ENCODE peak calls at places on chromosomes 1 and 21, in seven cellular contexts. O is H9, S is mesendoderm, Q is IMR-90, G is neuronal stem cell, I is mesenchymal stem cell, C is H1. U is an unnamed sample.

GRCh38 chr1:183227963-183228649 is 42.0 kb downstream of the LAMC2 start:
- DNase-seq in O (peak), S (peak), Q (peak), G (peak), I (peak), C (peak), U (peak)

GRCh38 chr1:214548988-214549387 is 2.4 kb downstream of the PTPN14 start:
- DNase-seq in O (no peak), S (no peak), Q (peak), G (no peak), I (peak), C (no peak), U (no peak)

GRCh38 chr1:180912211-180912800 is 391 bp upstream of the KIAA1614 start:
- DNase-seq in O (peak), S (peak), Q (peak), G (peak), I (peak), C (no peak), U (no peak)

GRCh38 chr1:187001198-187001904 is 172.6 kb downstream of the PLA2G4A start:
- DNase-seq in O (no peak), S (no peak), Q (peak), G (no peak), I (peak), C (no peak), U (peak)

GRCh38 chr1:105565006-105565405 is 1491.5 kb upstream of the PRMT6 start:
- DNase-seq in O (no peak), S (no peak), Q (no peak), G (no peak), I (no peak), C (no peak), U (no peak)

GRCh38 chr1:93597697-93598096 is 83.9 kb downstream of the BCAR3 start:
- DNase-seq in O (no peak), S (no peak), Q (no peak), G (no peak), I (no peak), C (no peak), U (no peak)

GRCh38 chr1:182875889-182876288 is 36.7 kb downstream of the DHX9 start:
- DNase-seq in O (no peak), S (no peak), Q (no peak), G (no peak), I (no peak), C (no peak), U (no peak)

GRCh38 chr1:44409741-44410140 is 4.7 kb downstream of the RNF220 start:
- DNase-seq in O (no peak), S (no peak), Q (no peak), G (no peak), I (no peak), C (no peak), U (no peak)

GRCh38 chr1:168623003-168623828 is 46.8 kb downstream of the XCL1 start:
- DNase-seq in O (no peak), S (peak), Q (peak), G (no peak), I (peak), C (no peak), U (peak)

DNA sequence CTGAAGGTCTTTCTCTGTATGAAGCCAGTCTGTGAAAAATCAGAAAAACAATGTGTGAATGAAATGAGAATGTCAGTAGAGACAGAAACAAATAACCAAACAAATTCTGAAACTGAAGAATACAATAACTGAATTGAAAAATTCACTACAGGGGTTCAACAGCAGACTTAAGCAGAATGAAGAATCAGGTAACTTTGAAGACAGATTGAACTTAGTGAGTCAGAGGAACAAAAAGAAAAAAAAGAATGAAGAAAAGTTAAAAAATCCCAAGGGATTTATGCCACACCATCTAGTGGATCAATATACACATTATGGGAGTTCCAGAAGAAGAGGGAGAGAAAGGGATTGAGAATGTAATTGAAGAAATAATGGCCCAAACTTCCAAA is 14.6 kb downstream of the ZNF691 start:
- DNase-seq in O (no peak), S (no peak), Q (no peak), G (no peak), I (no peak), C (no peak), U (no peak)
- H3K4ac ChIP-seq in O (no peak), S (no peak), Q (no peak), G (no peak), I (no peak), C (no peak), U (no peak)

GRCh38 chr1:108503062-108503740 is 53.1 kb downstream of the NBPF6 start:
- DNase-seq in O (peak), S (peak), Q (peak), G (peak), I (peak), C (peak), U (peak)
- H3K4ac ChIP-seq in O (no peak), S (no peak), Q (peak), G (no peak), I (no peak), C (no peak), U (no peak)

DNA sequence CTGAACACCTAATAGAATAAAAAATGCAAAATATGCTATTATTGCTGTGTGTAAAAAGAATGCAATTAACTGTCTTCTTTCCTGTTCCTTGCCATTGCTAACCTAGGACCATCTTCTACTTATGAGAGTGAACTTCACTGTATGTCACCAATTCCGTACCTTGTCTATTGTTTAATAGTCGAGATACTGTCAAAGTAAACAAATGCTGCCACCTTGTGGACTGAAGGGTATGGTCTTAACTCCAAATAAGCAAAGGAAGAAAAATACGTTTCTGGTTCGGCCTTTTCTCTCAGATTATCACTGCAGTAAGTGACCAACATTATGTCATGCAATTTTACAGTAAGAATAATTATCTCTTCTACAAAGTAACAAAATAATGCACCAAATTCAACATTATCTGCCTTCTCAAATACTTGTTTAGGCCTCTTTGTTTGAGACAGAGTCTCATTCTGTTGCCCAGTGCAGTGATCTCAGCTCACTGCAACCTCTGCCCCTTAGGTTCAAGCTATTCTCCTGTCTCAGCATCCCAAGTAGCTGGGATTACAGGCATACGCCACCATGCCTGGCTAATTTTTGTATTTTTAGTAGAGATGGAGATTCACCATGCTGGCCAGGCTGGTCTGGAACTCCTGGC is 133.4 kb downstream of the COP1 start:
- DNase-seq in O (no peak), S (peak), Q (peak), G (peak), I (peak), C (no peak), U (peak)
- H3K4ac ChIP-seq in O (no peak), S (no peak), Q (no peak), G (no peak), I (no peak), C (no peak), U (no peak)

DNA sequence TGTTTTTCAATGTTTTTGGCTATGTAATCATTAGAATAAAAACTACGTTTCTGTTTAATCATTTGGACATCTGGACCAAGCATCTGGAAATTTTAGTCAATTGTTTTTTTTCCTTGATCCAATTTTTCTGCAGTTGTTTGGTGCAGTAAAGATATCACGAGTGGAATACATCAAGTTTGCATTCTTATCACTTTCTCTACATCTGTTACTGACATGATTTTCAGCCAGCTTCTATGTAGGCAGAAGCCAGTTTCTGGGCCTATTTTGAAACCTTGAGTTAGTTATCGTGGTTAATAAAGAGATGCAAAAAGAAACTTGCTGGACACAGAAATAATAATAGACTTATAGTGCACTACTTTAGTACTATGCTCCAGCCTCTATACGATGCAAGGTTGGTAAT is 277.9 kb upstream of the ADAMTS5 start:
- DNase-seq in O (no peak), S (no peak), Q (no peak), G (no peak), I (no peak), C (no peak), U (no peak)
- H3K4ac ChIP-seq in O (no peak), S (no peak), Q (no peak), G (no peak), I (no peak), C (no peak), U (no peak)

GRCh38 chr1:204806943-204807624 is 63.6 kb upstream of the NFASC start:
- DNase-seq in O (peak), S (peak), Q (peak), G (peak), I (peak), C (peak), U (peak)
- H3K4ac ChIP-seq in O (no peak), S (no peak), Q (no peak), G (no peak), I (no peak), C (no peak), U (no peak)

DNA sequence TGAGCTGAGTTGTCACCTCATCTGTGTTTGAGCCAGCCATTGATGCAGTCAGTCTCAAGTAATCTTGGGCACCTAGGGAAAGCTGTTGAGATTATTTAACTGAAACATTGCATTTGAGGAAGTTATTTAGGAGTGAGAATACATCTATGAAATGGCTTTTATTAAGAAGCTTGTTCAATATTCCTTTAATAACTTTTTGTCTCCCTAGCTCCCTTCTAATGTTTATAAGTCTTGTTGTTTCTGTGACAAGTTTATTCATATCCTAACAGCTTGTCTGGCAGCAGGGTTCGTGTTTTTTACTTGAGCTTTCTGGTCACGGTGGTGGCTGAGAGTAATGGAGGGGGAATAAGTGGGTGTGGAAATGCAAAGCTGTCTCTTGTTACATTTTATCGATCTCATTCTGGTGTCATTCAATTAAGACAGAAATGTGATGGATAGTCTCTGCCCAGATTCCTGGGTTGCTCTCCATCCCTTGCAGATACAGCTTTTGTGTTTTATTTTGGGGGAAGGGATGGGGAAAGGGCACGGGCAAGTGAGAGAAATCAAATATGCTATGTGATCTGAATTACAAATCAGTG is 556.0 kb downstream of the USP25 start:
- DNase-seq in O (no peak), S (no peak), Q (no peak), G (no peak), I (no peak), C (no peak), U (no peak)
- H3K4ac ChIP-seq in O (no peak), S (no peak), Q (no peak), G (no peak), I (no peak), C (no peak), U (no peak)

GRCh38 chr1:89358287-89358893 is 5.5 kb upstream of the GBP6 start:
- DNase-seq in O (peak), S (peak), Q (peak), G (peak), I (peak), C (peak), U (peak)
- H3K4ac ChIP-seq in O (no peak), S (no peak), Q (no peak), G (no peak), I (no peak), C (no peak), U (no peak)

U was measured in trophoblast cell.